ENCODE peak calls at places on chromosomes 7 and 10, in five cellular contexts. C is thoracic aorta, Z is adrenal gland, X is IMR-90, Y is kidney. F is an unnamed sample.
A peak's percentile ranks its signal among the peaks of the same experiment; 100 is the strongest.

GRCh38 chr7:142801601-142802295 is 31.0 kb downstream of the PRSS2 start:
- DNase-seq in Y (no peak), Z (no peak), X (no peak), C (no peak), F (no peak)

GRCh38 chr10:86281396-86281795 is 85.2 kb downstream of the GRID1 start:
- DNase-seq in C (no peak), X (no peak), Y (no peak), Z (no peak), F (no peak)

GRCh38 chr10:73493781-73494180 is 2.0 kb downstream of the PPP3CB start:
- DNase-seq in X (peak; percentile 80), C (no peak), Y (no peak), Z (no peak), F (peak; percentile 55)

GRCh38 chr10:4174197-4174596 is 389.2 kb upstream of the KLF6 start:
- DNase-seq in C (no peak), Z (no peak), Y (no peak), X (no peak), F (no peak)

GRCh38 chr10:85788570-85788969 is 578.0 kb downstream of the GRID1 start:
- DNase-seq in X (no peak), C (no peak), Y (no peak), Z (no peak), F (no peak)

GRCh38 chr7:4633012-4633411 is 49.1 kb upstream of the FOXK1 start:
- DNase-seq in Y (peak; percentile 22), X (peak; percentile 76), C (no peak), Z (no peak), F (no peak)

GRCh38 chr10:37667736-37668135 is 189.7 kb downstream of the ZNF248 start:
- DNase-seq in X (no peak), Z (no peak), Y (no peak), C (no peak), F (no peak)

GRCh38 chr10:46284286-46285229 is 2.2 kb upstream of the ANTXRL start:
- DNase-seq in Z (peak; percentile 80), X (peak; percentile 34), C (peak; percentile 25), Y (peak; percentile 93), F (peak; percentile 26)

GRCh38 chr7:134747326-134747725 is 32.1 kb upstream of the CALD1 start:
- DNase-seq in X (no peak), C (no peak), Y (no peak), Z (no peak), F (no peak)

GRCh38 chr7:115359119-115359518 is 437.2 kb downstream of the MDFIC start:
- DNase-seq in Z (no peak), Y (no peak), C (no peak), X (no peak), F (no peak)

GRCh38 chr10:119666709-119667004 is 15.5 kb downstream of the BAG3 start:
- DNase-seq in C (no peak), X (no peak), Y (no peak), Z (no peak), F (no peak)

GRCh38 chr10:119665901-119666708 is 14.9 kb downstream of the BAG3 start:
- DNase-seq in Y (no peak), X (peak; percentile 36), C (no peak), Z (no peak), F (no peak)

GRCh38 chr10:119669331-119669730 is 18.2 kb downstream of the BAG3 start:
- DNase-seq in Y (no peak), Z (no peak), C (no peak), X (no peak), F (no peak)

GRCh38 chr10:119668461-119668860 is 17.3 kb downstream of the BAG3 start:
- DNase-seq in C (no peak), Y (no peak), Z (no peak), X (no peak), F (no peak)

DNA sequence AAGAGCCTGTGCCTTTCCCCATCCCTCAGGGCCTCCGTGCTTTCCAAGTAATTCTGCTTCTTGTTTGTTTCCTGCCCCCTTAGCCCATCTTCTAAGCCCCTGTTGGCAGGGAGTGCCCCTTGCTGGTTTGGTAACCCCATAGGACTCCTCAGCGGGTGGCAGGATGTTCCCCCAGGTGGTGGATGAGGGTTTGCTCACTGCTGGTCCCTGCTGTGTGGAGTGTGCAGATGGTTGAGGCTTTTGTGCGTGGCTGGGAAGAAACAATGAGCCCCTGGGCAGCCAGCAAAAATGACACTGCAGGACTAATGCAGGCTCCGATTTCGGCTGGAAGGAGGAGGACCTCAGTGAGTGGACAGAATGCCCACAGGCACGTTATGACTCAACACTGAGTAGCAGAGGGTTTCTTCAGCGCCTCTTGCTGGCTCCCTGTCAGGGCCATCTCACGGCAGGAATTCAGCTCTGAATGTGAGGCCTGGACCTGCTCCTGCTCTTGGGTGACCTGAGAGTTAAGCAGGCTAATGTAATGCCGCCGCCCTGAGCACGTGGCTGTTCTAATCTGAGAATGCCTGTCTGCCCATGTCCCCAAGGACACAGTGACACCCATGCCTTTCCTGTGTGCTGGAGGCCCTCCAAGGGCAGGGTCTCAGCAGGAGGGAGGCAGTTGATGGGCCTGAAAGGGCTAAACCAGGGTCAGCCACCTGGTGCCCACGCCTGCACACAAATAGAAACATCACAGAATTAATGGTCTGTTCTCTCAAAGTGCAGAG is 16.6 kb downstream of the BAG3 start:
- DNase-seq in Z (peak; percentile 95), Y (peak; percentile 89), X (peak; percentile 98), C (peak; percentile 71), F (peak; percentile 90)
- TF ChIP-seq CTCF in Z (no peak), Y (no peak), X (peak; percentile 23), C (no peak), F (peak; percentile 45)

GRCh38 chr7:22860337-22860736 is 37.7 kb upstream of the TOMM7 start:
- DNase-seq in Z (no peak), Y (no peak), X (no peak), C (no peak), F (peak; percentile 29)

GRCh38 chr7:22856437-22856836 is 33.8 kb upstream of the TOMM7 start:
- DNase-seq in X (no peak), C (no peak), Z (no peak), Y (no peak), F (no peak)

GRCh38 chr7:22859676-22860290 is 37.1 kb upstream of the TOMM7 start:
- DNase-seq in C (no peak), Y (no peak), Z (no peak), X (no peak), F (peak; percentile 94)

GRCh38 chr7:22858640-22859561 is 36.3 kb upstream of the TOMM7 start:
- DNase-seq in Y (no peak), Z (no peak), X (peak; percentile 99), C (no peak), F (peak; percentile 99)

GRCh38 chr7:22858274-22858639 is 35.6 kb upstream of the TOMM7 start:
- DNase-seq in Y (no peak), X (no peak), C (no peak), Z (no peak), F (no peak)
- H3K27ac ChIP-seq in Y (no peak overlapping the region), X (peak overlapping the region; percentile 92), C (peak overlapping the region; percentile 78), Z (no peak overlapping the region), F (peak overlapping the region; percentile 97)

GRCh38 chr10:125148576-125148975 is 11.8 kb downstream of the CTBP2 start:
- DNase-seq in Z (no peak), Y (no peak), C (no peak), X (no peak), F (no peak)

GRCh38 chr10:125151170-125151823 is 9.1 kb downstream of the CTBP2 start:
- DNase-seq in C (no peak), Z (no peak), Y (peak; percentile 81), X (no peak), F (no peak)

GRCh38 chr10:125148021-125148439 is 12.3 kb downstream of the CTBP2 start:
- DNase-seq in Z (no peak), C (no peak), Y (no peak), X (no peak), F (no peak)

GRCh38 chr10:125146791-125147604 is 13.4 kb downstream of the CTBP2 start:
- DNase-seq in X (peak; percentile 65), Z (no peak), Y (no peak), C (no peak), F (peak; percentile 96)

GRCh38 chr10:125149278-125150047 is 10.9 kb downstream of the CTBP2 start:
- DNase-seq in X (peak; percentile 87), C (peak; percentile 75), Y (peak; percentile 88), Z (peak; percentile 89), F (peak; percentile 43)
- H3K4me1 ChIP-seq in X (peaks cover 47% of the 10 kb centered on the region), C (peaks cover 61% of the 10 kb centered on the region), Y (peaks cover 76% of the 10 kb centered on the region), Z (peaks cover 82% of the 10 kb centered on the region), F (peaks cover 50% of the 10 kb centered on the region)

GRCh38 chr7:137488038-137488437 is 144.5 kb upstream of the PTN start:
- DNase-seq in Y (no peak), X (peak; percentile 45), Z (no peak), C (no peak), F (no peak)
- TF ChIP-seq CTCF in Y (no peak), X (peak; percentile 39), Z (no peak), C (no peak), F (peak; percentile 41)

GRCh38 chr10:99880071-99880835 is 97.8 kb downstream of the ABCC2 start:
- DNase-seq in X (no peak), C (no peak), Y (no peak), Z (no peak), F (no peak)
- H3K27ac ChIP-seq in X (no peak overlapping the region), C (no peak overlapping the region), Y (no peak overlapping the region), Z (no peak overlapping the region), F (no peak overlapping the region)

GRCh38 chr7:130369110-130369711 is 11.1 kb upstream of the CPA1 start:
- DNase-seq in Y (no peak), Z (peak; percentile 71), X (peak; percentile 75), C (no peak), F (peak; percentile 80)

GRCh38 chr7:130367088-130367755 is 13.1 kb upstream of the CPA1 start:
- DNase-seq in Z (no peak), Y (no peak), C (no peak), X (no peak), F (no peak)

GRCh38 chr7:130367836-130368235 is 12.5 kb upstream of the CPA1 start:
- DNase-seq in Z (no peak), C (no peak), X (no peak), Y (no peak), F (no peak)

GRCh38 chr7:130369831-130370230 is 10.5 kb upstream of the CPA1 start:
- DNase-seq in X (no peak), Y (no peak), C (no peak), Z (no peak), F (no peak)

GRCh38 chr7:130368347-130368746 is 11.9 kb upstream of the CPA1 start:
- DNase-seq in C (no peak), X (no peak), Y (no peak), Z (no peak), F (no peak)
- H3K4me1 ChIP-seq in C (peaks cover 28% of the 10 kb centered on the region), X (peaks cover 57% of the 10 kb centered on the region), Y (peaks cover 25% of the 10 kb centered on the region), Z (peaks cover 64% of the 10 kb centered on the region), F (peaks cover 41% of the 10 kb centered on the region)

DNA sequence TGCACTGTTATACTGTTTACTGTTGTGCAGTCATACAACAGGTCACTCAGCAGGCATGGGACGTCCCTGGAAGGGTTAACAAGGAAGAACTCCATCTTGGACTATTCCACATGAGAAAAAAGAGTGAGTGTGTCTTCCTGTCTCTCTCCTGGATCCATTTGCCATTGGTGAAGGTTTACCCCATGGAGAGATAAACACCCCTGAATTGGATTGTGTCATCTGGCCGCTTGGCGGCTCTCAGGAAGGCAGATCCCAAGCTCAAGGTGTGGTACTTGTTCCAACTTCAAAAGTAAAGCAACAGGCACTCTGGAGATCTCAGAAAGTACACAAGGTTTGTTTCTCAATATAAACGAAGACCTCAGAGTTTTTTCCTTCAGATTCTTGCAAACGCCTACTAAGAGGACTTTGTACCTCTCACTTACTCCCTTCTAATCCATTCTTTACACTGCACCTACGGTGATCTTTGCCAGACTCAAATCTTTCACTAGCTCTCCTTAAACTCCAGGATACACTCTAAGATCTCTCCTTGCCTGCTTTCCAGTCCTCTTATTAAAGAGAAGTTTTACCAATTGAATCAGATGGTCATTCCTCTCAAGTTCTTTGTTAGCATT is 116.7 kb downstream of the REEP3 start:
- DNase-seq in Z (no peak), X (no peak), Y (no peak), C (no peak), F (no peak)
- TF ChIP-seq CTCF in Z (no peak), X (no peak), Y (no peak), C (no peak), F (no peak)

F was measured in foreskin keratinocyte.